ENCODE peak calls at places on chromosomes 11 and 22, in eight cellular contexts. J, R, B, G, L, P, S and I are unnamed samples.

GRCh38 chr11:33734441-33735165 is 1.6 kb downstream of the CD59 start:
- DNase-seq in G (peak; percentile 43), R (no peak), L (peak; percentile 16), S (peak; percentile 77), J (peak; percentile 30), B (no peak), P (no peak), I (no peak)

GRCh38 chr11:2302280-2302843 is 549 bp downstream of the TSPAN32 start:
- DNase-seq in R (no peak), S (no peak), J (no peak), L (no peak), G (no peak), B (no peak), P (no peak), I (no peak)

GRCh38 chr22:23845661-23846469 is 7.1 kb upstream of the DERL3 start:
- DNase-seq in P (no peak), R (no peak), S (no peak), J (no peak), L (peak; percentile 4), B (no peak), G (no peak), I (no peak)

GRCh38 chr22:41557401-41558240 is 3.2 kb upstream of the CSDC2 start:
- DNase-seq in G (peak; percentile 52), P (peak; percentile 79), L (peak; percentile 86), R (no peak), J (peak; percentile 71), B (no peak), S (peak; percentile 87), I (peak; percentile 63)

GRCh38 chr22:39212721-39213376 is 31.9 kb downstream of the PDGFB start:
- DNase-seq in B (peak; percentile 45), G (no peak), R (no peak), S (no peak), P (no peak), L (no peak), J (no peak), I (peak; percentile 12)

GRCh38 chr11:75163917-75164316 is 13.0 kb downstream of the SLCO2B1 start:
- DNase-seq in L (no peak), B (no peak), P (no peak), G (no peak), R (no peak), J (no peak), S (no peak), I (no peak)

GRCh38 chr11:27416568-27417176 is 53.7 kb upstream of the CCDC34 start:
- DNase-seq in R (no peak), L (no peak), P (no peak), B (no peak), G (no peak), S (no peak), J (no peak), I (no peak)

GRCh38 chr11:10908215-10908990 is 50.5 kb upstream of the ZBED5 start:
- DNase-seq in R (peak; percentile 81), P (no peak), S (peak; percentile 93), J (peak; percentile 92), B (no peak), G (no peak), L (no peak), I (no peak)

GRCh38 chr11:2417856-2418705 is 17.5 kb downstream of the TSSC4 start:
- DNase-seq in G (no peak), J (no peak), S (no peak), L (no peak), B (no peak), R (no peak), P (no peak), I (no peak)

GRCh38 chr11:95279921-95280861 is 49.2 kb upstream of the SESN3 start:
- DNase-seq in G (no peak), J (no peak), R (no peak), B (no peak), P (no peak), L (peak; percentile 28), S (no peak), I (no peak)

GRCh38 chr11:42315267-42315666 is 855.8 kb upstream of the LRRC4C start:
- DNase-seq in S (peak; percentile 14), P (no peak), G (no peak), B (no peak), J (peak; percentile 30), L (no peak), R (no peak), I (no peak)

GRCh38 chr22:41966607-41967240 is 2.5 kb upstream of the SEPTIN3 start:
- DNase-seq in G (no peak), J (peak; percentile 83), L (peak; percentile 87), B (peak; percentile 58), P (no peak), S (peak; percentile 85), R (peak; percentile 63), I (peak; percentile 74)

GRCh38 chr22:49213731-49214352 is 613.8 kb downstream of the BRD1 start:
- DNase-seq in P (peak; percentile 3), S (no peak), B (no peak), R (no peak), J (no peak), L (no peak), G (no peak), I (no peak)

GRCh38 chr11:72574046-72574445 is 100.2 kb downstream of the PDE2A start:
- DNase-seq in G (no peak), B (no peak), J (no peak), R (no peak), P (no peak), L (no peak), S (no peak), I (no peak)

GRCh38 chr22:18955696-18956095 is 19.6 kb upstream of the PRODH start:
- DNase-seq in P (no peak), R (no peak), B (no peak), S (no peak), G (peak; percentile 14), J (no peak), L (no peak), I (no peak)

GRCh38 chr11:132205006-132205405 is 834.6 kb downstream of the NTM start:
- DNase-seq in P (no peak), G (no peak), S (no peak), L (no peak), R (no peak), J (no peak), B (no peak), I (no peak)

GRCh38 chr11:132200303-132200936 is 830.0 kb downstream of the NTM start:
- DNase-seq in P (no peak), G (no peak), R (no peak), S (no peak), L (no peak), B (no peak), J (no peak), I (no peak)

GRCh38 chr11:132206993-132207392 is 836.6 kb downstream of the NTM start:
- DNase-seq in G (no peak), J (no peak), B (no peak), S (peak; percentile 4), R (no peak), P (no peak), L (no peak), I (no peak)

GRCh38 chr11:132202621-132203020 is 832.2 kb downstream of the NTM start:
- DNase-seq in R (peak; percentile 24), G (no peak), P (no peak), J (no peak), B (no peak), L (no peak), S (peak; percentile 62), I (no peak)

DNA sequence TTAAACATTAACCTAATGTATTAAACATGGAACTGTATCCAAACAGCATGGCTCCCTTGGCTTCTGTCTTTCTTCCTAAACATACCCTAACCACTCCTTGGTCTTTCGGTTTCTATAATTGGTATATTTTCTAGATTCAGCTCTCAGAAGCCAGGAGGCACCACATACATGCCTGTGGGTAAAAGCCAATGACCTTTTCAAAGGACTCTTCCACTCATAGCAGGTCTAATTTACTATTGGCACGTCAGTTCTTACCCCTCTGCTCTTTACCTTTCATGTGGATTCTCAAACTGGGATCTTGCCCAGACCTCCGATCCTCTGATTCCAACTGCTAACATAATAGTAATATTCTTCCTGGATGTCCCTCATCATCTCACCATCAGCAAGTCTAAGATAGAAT is 835.1 kb downstream of the NTM start:
- DNase-seq in S (peak; percentile 35), G (no peak), P (no peak), B (no peak), L (no peak), R (no peak), J (no peak), I (no peak)
- TF ChIP-seq CTCF in S (no peak), G (no peak), P (no peak), B (no peak), L (no peak), R (no peak), J (no peak), I (no peak)

GRCh38 chr11:118979434-118979833 is 7.9 kb downstream of the FOXR1 start:
- DNase-seq in L (no peak), P (no peak), J (no peak), B (peak; percentile 80), R (no peak), G (no peak), S (no peak), I (no peak)
- TF ChIP-seq CTCF in L (no peak), P (no peak), J (peak; percentile 9), B (peak; percentile 47), R (no peak), G (no peak), S (no peak), I (no peak)

GRCh38 chr11:132048040-132048439 is 677.6 kb downstream of the NTM start:
- DNase-seq in S (no peak), P (no peak), R (no peak), G (no peak), L (no peak), J (no peak), B (no peak), I (no peak)
- TF ChIP-seq CTCF in S (no peak), P (no peak), R (no peak), G (no peak), L (no peak), J (no peak), B (no peak), I (no peak)

GRCh38 chr11:364991-365390 is 4.3 kb upstream of the B4GALNT4 start:
- DNase-seq in G (peak; percentile 15), J (no peak), R (no peak), S (no peak), L (no peak), P (no peak), B (no peak), I (no peak)

GRCh38 chr11:362642-363442 is 6.5 kb upstream of the B4GALNT4 start:
- DNase-seq in P (no peak), S (no peak), R (no peak), G (peak; percentile 16), B (no peak), L (peak; percentile 5), J (no peak), I (no peak)

GRCh38 chr11:365831-366230 is 3.5 kb upstream of the B4GALNT4 start:
- DNase-seq in B (no peak), J (no peak), P (no peak), G (peak; percentile 17), R (no peak), S (no peak), L (no peak), I (peak; percentile 30)

GRCh38 chr11:360326-361280 is 8.7 kb upstream of the B4GALNT4 start:
- DNase-seq in L (peak; percentile 5), B (no peak), R (no peak), P (no peak), G (peak; percentile 16), S (no peak), J (no peak), I (no peak)

GRCh38 chr11:363948-364761 is 5.1 kb upstream of the B4GALNT4 start:
- DNase-seq in S (no peak), G (peak; percentile 89), J (no peak), P (no peak), R (no peak), L (peak; percentile 29), B (no peak), I (peak; percentile 70)
- TF ChIP-seq CTCF in S (peak; percentile 34), G (peak; percentile 35), J (peak; percentile 35), P (no peak), R (peak; percentile 39), L (no peak), B (peak; percentile 26), I (peak; percentile 55)